ENCODE peak calls at places on chromosomes 5 and 9, in five cellular contexts. F is neural crest cell; U is A549; C is heart left ventricle; V is CD4-positive, alpha-beta T cell. K is an unnamed sample.

GRCh38 chr9:89523948-89524347 is 26.0 kb upstream of the SEMA4D start:
- DNase-seq in C (no peak), F (no peak), U (no peak), V (peak; percentile 37), K (no peak)

GRCh38 chr5:10856646-10857332 is 95.8 kb upstream of the DAP start:
- DNase-seq in C (peak; percentile 70), U (peak; percentile 14), V (no peak), F (peak; percentile 87), K (peak; percentile 88)

GRCh38 chr5:1465966-1466471 is 20.8 kb upstream of the SLC6A3 start:
- DNase-seq in F (no peak), U (no peak), V (no peak), C (peak; percentile 37), K (no peak)

GRCh38 chr5:1058549-1058945 is 49.9 kb downstream of the NKD2 start:
- DNase-seq in C (peak; percentile 60), U (no peak), V (no peak), F (no peak), K (no peak)

GRCh38 chr9:114450833-114451706 is 54.2 kb downstream of the WHRN start:
- DNase-seq in U (no peak), V (no peak), F (no peak), C (no peak), K (no peak)

GRCh38 chr5:127446626-127447025 is 70.8 kb upstream of the PRRC1 start:
- DNase-seq in U (no peak), C (no peak), F (no peak), V (no peak), K (no peak)

GRCh38 chr5:177370488-177371119 is 12.9 kb downstream of the RGS14 start:
- DNase-seq in U (peak; percentile 95), F (peak; percentile 87), C (peak; percentile 85), V (peak; percentile 33), K (peak; percentile 94)

GRCh38 chr9:75892168-75892901 is 1.9 kb downstream of the PCSK5 start:
- DNase-seq in C (peak; percentile 68), V (no peak), F (peak; percentile 3), U (peak; percentile 22), K (peak; percentile 74)

GRCh38 chr5:65426656-65427055 is 55.1 kb downstream of the ADAMTS6 start:
- DNase-seq in C (no peak), F (no peak), V (no peak), U (no peak), K (no peak)

GRCh38 chr5:140875085-140876065 is at the start of gene PCDHA12:
- DNase-seq in U (peak; percentile 72), V (no peak), C (no peak), F (no peak), K (peak; percentile 34)

GRCh38 chr9:134689320-134690181 is 47.9 kb downstream of the COL5A1 start:
- DNase-seq in F (peak; percentile 75), C (peak; percentile 86), U (peak; percentile 59), V (no peak), K (peak; percentile 83)

GRCh38 chr9:134992755-134993124 is 75.0 kb upstream of the FCN1 start:
- DNase-seq in C (no peak), F (no peak), U (no peak), V (no peak), K (no peak)

GRCh38 chr5:93810780-93811179 is 69.4 kb upstream of the POU5F2 start:
- DNase-seq in V (no peak), F (no peak), U (no peak), C (no peak), K (no peak)

GRCh38 chr5:78912085-78912771 is 72.9 kb downstream of the ARSB start:
- DNase-seq in V (no peak), U (no peak), C (no peak), F (no peak), K (no peak)

GRCh38 chr9:94782367-94783120 is 56.0 kb downstream of the AOPEP start:
- DNase-seq in F (no peak), U (no peak), C (no peak), V (no peak), K (no peak)

GRCh38 chr5:176700239-176700847 is 53.1 kb downstream of the TSPAN17 start:
- DNase-seq in U (peak; percentile 24), F (peak; percentile 16), V (no peak), C (peak; percentile 49), K (peak; percentile 44)

GRCh38 chr5:138641547-138642298 is 66.5 kb upstream of the HSPA9 start:
- DNase-seq in V (peak; percentile 61), C (peak; percentile 84), F (peak; percentile 96), U (peak; percentile 65), K (peak; percentile 88)

GRCh38 chr9:74497750-74498615 is 848 bp downstream of the RORB start:
- DNase-seq in U (peak; percentile 37), F (peak; percentile 9), C (peak; percentile 64), V (no peak), K (peak; percentile 54)

GRCh38 chr5:160466889-160467554 is 45.4 kb downstream of the PTTG1 start:
- DNase-seq in U (peak; percentile 3), C (no peak), F (no peak), V (no peak), K (no peak)

GRCh38 chr9:111000202-111000601 is 38.1 kb downstream of the LPAR1 start:
- DNase-seq in U (no peak), C (no peak), V (no peak), F (no peak), K (no peak)

GRCh38 chr9:38039090-38039906 is 29.7 kb downstream of the SHB start:
- DNase-seq in C (peak; percentile 54), U (peak; percentile 58), F (peak; percentile 20), V (no peak), K (peak; percentile 27)

GRCh38 chr9:128068656-128069221 is 707 bp downstream of the SLC25A25 start:
- DNase-seq in U (no peak), V (no peak), C (no peak), F (no peak), K (no peak)

GRCh38 chr9:34510032-34510431 is 12.8 kb downstream of the ENHO start:
- DNase-seq in U (no peak), F (no peak), C (no peak), V (no peak), K (no peak)

GRCh38 chr9:7536310-7536939 is 263.2 kb downstream of the DMAC1 start:
- DNase-seq in C (no peak), F (peak; percentile 27), U (peak; percentile 54), V (no peak), K (peak; percentile 40)

GRCh38 chr9:73131376-73131775 is 20.3 kb upstream of the ANXA1 start:
- DNase-seq in F (no peak), U (no peak), C (no peak), V (no peak), K (no peak)

GRCh38 chr9:91985692-91986091 is 35.7 kb upstream of the ROR2 start:
- DNase-seq in U (no peak), V (no peak), F (no peak), C (no peak), K (no peak)

DNA sequence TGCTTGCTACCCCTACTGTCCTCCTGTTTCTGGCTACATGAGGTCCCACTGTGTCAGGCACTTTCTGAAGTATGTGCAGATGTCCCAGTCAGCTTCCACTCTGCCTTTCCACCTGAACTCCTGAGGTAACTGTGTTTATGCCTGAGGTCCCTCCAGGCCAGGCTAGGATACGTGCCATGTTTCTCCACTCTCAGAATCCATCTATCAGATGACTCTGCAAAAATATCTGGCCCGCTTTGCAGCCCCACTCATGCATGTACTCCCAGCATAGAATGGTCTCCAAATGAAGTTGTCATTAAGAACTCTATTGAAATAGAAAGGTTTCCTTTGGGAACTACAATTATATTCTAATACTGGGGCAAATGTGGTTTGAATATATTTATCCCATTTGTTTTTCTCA is 231.9 kb upstream of the RASEF start:
- DNase-seq in V (no peak), F (no peak), U (no peak), C (no peak), K (no peak)
- TF ChIP-seq CTCF in V (no peak), F (no peak), U (no peak), C (no peak), K (no peak)

GRCh38 chr9:129619787-129620668 is 873 bp downstream of the C9orf50 start:
- DNase-seq in U (peak; percentile 49), C (no peak), F (no peak), V (no peak), K (peak; percentile 72)
- TF ChIP-seq CTCF in U (peak; percentile 45), C (no peak), F (peak; percentile 40), V (no peak), K (no peak)

GRCh38 chr9:69824497-69825252 is 4.1 kb downstream of the CFAP95 start:
- DNase-seq in V (no peak), C (no peak), F (no peak), U (no peak), K (no peak)

GRCh38 chr9:69820955-69821788 is 555 bp downstream of the CFAP95 start:
- DNase-seq in F (no peak), U (no peak), V (no peak), C (no peak), K (no peak)

GRCh38 chr9:69817202-69817601 is 3.4 kb upstream of the CFAP95 start:
- DNase-seq in U (no peak), C (no peak), F (no peak), V (no peak), K (no peak)

GRCh38 chr9:69818946-69819345 is 1.7 kb upstream of the CFAP95 start:
- DNase-seq in U (no peak), C (no peak), V (no peak), F (no peak), K (no peak)

DNA sequence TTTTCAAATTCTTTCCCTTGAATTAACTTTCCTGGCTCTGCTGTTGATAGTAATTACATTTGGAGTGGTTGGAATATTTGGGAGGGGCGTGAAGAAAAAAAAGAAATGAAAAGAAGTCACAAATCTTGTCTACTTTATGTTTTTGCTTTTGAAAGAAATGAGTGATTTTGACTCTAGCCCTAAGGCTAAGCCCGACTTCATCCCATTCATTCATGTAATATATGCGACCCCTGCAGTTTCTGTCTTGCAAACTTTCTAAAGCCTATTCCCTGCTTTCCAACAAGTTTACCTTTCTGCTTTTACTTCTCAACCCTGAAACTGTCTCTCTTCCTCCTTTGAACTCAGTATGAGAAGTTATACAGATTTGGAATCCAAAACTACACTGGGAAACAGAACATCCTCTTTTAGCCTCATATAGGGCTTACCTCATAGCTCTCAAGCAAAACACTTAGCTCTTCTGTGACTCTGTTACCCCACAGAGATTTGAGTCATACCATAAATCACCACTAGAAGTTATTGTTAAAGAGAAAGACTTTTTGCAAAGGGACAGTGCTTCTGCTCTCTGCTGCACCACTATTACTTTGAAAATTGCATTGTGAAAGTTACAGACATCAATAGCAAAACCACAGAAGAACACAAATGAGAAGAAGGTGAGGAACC is 1.6 kb downstream of the CFAP95 start:
- DNase-seq in F (no peak), V (no peak), U (peak; percentile 10), C (no peak), K (no peak)
- TF ChIP-seq CTCF in F (peak; percentile 34), V (no peak), U (no peak), C (no peak), K (no peak)

DNA sequence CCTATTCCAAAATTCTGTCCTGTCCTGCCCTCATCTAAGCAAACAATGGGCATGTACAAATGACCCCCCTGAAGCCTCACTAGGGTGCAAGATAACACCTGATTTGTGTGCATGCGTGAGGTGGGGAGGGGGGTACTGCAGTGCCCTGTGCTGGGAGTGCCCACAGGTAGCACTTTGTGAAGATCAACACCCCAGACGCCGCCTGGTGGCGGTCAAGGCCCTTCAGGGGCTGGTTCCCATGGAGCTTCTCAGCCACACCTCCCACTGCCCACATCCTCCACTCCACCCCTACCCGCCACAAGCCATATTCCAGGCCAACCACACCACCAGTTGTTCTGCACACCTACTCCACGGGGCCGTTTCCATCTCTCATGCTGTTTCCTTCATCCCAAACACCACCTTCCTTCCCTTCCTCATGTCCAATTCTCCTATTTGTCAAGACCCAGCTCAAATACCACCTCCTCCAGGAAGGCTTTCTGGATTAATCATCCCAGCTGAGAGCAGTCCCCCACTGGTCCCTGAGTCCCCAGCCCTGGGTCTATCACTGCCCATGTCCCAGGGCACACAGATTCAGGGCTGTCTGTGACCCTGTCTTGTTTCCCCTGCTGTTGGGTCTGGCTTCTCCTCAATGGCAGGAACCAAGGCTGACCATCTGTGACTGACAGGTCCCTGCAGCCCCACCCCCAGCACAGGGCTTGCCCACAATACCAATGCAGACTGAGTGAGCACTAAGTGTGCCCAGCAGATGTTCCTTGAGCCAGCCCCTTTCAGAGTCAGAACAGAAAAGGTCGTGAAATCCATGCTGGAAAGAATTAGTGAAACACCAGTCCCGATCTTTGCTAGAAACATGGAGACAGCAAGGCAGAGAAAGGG is 178.4 kb downstream of the PAX5 start:
- DNase-seq in C (no peak), U (peak; percentile 61), V (no peak), F (no peak), K (peak; percentile 51)
- TF ChIP-seq CTCF in C (no peak), U (peak; percentile 53), V (no peak), F (peak; percentile 36), K (peak; percentile 37)